ENCODE peak calls at places on chromosomes 12 and 14, in nine cellular contexts. F is AG10803; Z is heart right ventricle; T is activated CD8-positive, alpha-beta T cell treated with anti-CD3 and anti-CD28 coated beads for 36 hours; V is CD8-positive, alpha-beta T cell; P is GM20000; J is IMR-90; N is fibroblast of pulmonary artery; C is lower leg skin. U is an unnamed sample.

GRCh38 chr12:112107728-112108447 is 695 bp downstream of the NAA25 start:
- DNase-seq in F (no peak), Z (peak; percentile 30), T (peak; percentile 54), V (no peak), P (peak; percentile 23), J (no peak), N (no peak), C (peak; percentile 84), U (peak; percentile 34)

GRCh38 chr12:39380090-39380489 is 62.8 kb downstream of the KIF21A start:
- DNase-seq in F (no peak), Z (no peak), T (no peak), V (no peak), P (no peak), J (no peak), N (no peak), C (no peak), U (no peak)

GRCh38 chr14:61524211-61524806 is 171.0 kb upstream of the HIF1A start:
- DNase-seq in F (peak; percentile 82), Z (no peak), T (no peak), V (no peak), P (no peak), J (peak; percentile 74), N (peak; percentile 89), C (no peak), U (peak; percentile 89)

GRCh38 chr14:105197274-105197673 is 16.2 kb upstream of the NUDT14 start:
- DNase-seq in F (peak; percentile 65), Z (peak; percentile 71), T (peak; percentile 68), V (no peak), P (no peak), J (peak; percentile 35), N (peak; percentile 76), C (no peak), U (peak; percentile 83)

GRCh38 chr14:81406863-81407262 is 6.7 kb upstream of the STON2 start:
- DNase-seq in F (peak; percentile 66), Z (no peak), T (no peak), V (no peak), P (no peak), J (peak; percentile 1), N (peak; percentile 23), C (peak; percentile 88), U (peak; percentile 93)

GRCh38 chr12:120229583-120230325 is 28.8 kb upstream of the RPLP0 start:
- DNase-seq in F (no peak), Z (no peak), T (no peak), V (no peak), P (no peak), J (no peak), N (peak; percentile 50), C (no peak), U (peak; percentile 89)

GRCh38 chr14:53193193-53193592 is 40.1 kb upstream of the DDHD1 start:
- DNase-seq in F (peak; percentile 5), Z (no peak), T (no peak), V (no peak), P (no peak), J (peak; percentile 57), N (peak; percentile 74), C (no peak), U (no peak)

GRCh38 chr12:14554281-14555008 is 13.2 kb downstream of the PLBD1 start:
- DNase-seq in F (peak; percentile 1), Z (peak; percentile 81), T (no peak), V (no peak), P (no peak), J (no peak), N (peak; percentile 17), C (peak; percentile 95), U (peak; percentile 50)

GRCh38 chr12:2646341-2646740 is 148.4 kb upstream of the FKBP4 start:
- DNase-seq in F (no peak), Z (no peak), T (no peak), V (no peak), P (no peak), J (no peak), N (no peak), C (no peak), U (no peak)

GRCh38 chr12:10220398-10221077 is 7.9 kb downstream of the GABARAPL1 start:
- DNase-seq in F (peak; percentile 73), Z (peak; percentile 67), T (no peak), V (no peak), P (no peak), J (peak; percentile 64), N (peak; percentile 93), C (peak; percentile 95), U (peak; percentile 79)

DNA sequence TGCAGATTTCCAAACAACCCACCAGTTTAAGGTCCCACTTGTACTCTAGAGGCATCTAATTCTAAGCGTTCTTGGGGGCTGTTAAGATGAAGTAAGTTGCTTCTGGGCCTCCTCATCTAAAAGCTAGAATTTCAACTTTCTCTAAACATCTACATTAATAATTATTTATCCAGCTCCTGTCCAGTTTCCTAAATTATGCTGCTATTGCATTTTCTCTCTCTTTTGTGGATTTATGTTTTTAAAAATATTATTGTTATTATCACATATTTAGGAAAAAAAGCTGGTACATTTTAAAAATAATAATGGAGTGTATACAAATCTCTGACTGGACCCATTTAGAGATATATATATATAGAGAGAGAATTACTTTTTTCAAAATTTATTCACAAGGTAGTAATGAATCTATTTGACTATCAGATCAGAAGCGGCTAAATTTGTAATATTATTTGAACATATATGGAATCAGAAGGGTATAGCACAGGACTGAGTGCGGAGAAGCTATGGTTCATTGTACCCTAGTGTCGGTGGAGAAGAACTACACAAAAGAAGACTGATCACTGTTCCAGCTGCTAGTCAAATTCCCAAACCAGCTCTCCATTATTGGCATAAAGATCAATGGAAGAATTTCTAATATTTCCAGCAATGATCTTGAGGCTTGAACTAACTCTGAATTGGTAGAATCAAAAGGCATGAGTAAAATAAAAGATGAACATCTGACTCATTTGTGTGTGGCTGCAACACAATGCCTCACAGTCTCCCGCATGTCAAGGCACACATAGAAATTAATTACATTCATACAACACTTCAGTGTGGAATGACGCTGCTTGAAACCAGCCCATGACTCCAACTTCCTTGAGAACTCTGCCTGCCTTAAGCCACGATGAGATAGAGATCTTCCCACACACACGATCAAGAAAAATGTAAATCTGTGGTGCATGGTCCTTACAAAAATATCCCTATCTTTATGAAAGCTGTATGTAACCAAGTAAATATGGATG is 433.4 kb upstream of the OR4E1 start:
- DNase-seq in F (no peak), Z (no peak), T (peak; percentile 19), V (no peak), P (no peak), J (peak; percentile 29), N (no peak), C (no peak), U (no peak)
- TF ChIP-seq CTCF in F (no peak), Z (no peak), T (no peak), V (no peak), P (no peak), J (no peak), N (no peak), C (no peak), U (no peak)

DNA sequence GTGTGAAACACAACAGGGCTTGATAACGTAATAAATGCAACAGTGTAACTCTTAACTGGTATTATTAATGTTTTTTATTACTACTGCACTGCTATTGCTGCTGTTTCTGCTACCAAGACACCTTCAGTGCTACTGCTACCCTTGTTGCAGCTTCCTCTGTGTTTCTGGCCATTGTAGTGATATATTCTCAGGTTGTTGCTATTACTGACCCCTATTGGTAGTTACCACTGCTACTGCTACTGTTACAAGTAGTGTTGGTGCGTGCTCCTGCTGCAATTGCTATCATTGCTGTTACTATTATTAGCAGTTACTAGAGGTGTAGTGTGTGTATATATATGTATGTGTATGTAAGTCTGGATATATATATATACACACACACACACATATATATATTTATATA is 87.2 kb upstream of the PTPRB start:
- DNase-seq in F (peak; percentile 9), Z (no peak), T (no peak), V (no peak), P (no peak), J (peak; percentile 1), N (peak; percentile 27), C (no peak), U (peak; percentile 25)
- TF ChIP-seq CTCF in F (peak; percentile 36), Z (no peak), T (peak; percentile 18), V (no peak), P (no peak), J (peak; percentile 14), N (peak; percentile 37), C (no peak), U (peak; percentile 17)

GRCh38 chr12:76697849-76698248 is 66.1 kb upstream of the ZDHHC17 start:
- DNase-seq in F (no peak), Z (no peak), T (no peak), V (no peak), P (no peak), J (no peak), N (peak; percentile 40), C (no peak), U (no peak)
- TF ChIP-seq CTCF in F (no peak), Z (no peak), T (no peak), V (no peak), P (no peak), J (no peak), N (peak; percentile 22), C (no peak), U (no peak)

DNA sequence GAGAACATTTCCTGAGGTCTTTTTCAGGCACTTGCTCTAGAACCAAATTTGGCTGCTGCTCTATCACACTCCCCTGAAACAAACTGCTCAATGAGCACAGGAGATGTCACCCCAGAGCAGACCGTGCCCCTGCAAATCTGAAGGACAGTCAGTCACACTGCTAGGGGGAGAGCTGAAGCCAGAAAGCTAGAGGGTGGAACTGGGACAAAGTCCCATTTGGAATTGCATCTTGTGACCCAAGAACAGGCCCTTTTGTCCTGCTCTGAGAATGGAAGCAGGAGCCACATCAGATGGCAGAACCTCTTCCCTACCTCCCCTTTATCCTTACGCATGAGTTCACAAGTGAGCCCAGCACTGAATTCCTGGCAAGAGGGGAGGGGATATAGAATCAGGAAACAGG is 64.7 kb downstream of the MAP3K9 start:
- DNase-seq in F (no peak), Z (no peak), T (no peak), V (no peak), P (no peak), J (no peak), N (no peak), C (peak; percentile 23), U (no peak)
- TF ChIP-seq CTCF in F (no peak), Z (no peak), T (no peak), V (no peak), P (no peak), J (no peak), N (no peak), C (no peak), U (no peak)

GRCh38 chr14:93790966-93791365 is 2.7 kb upstream of the PRIMA1 start:
- DNase-seq in F (no peak), Z (no peak), T (no peak), V (no peak), P (no peak), J (no peak), N (no peak), C (no peak), U (no peak)

GRCh38 chr14:93787465-93788306 is 599 bp downstream of the PRIMA1 start:
- DNase-seq in F (no peak), Z (no peak), T (no peak), V (no peak), P (no peak), J (no peak), N (no peak), C (no peak), U (no peak)

GRCh38 chr14:93788307-93788556 is at the start of gene PRIMA1:
- DNase-seq in F (no peak), Z (no peak), T (no peak), V (no peak), P (no peak), J (no peak), N (no peak), C (no peak), U (no peak)

GRCh38 chr14:93789366-93790130 is 1.3 kb upstream of the PRIMA1 start:
- DNase-seq in F (no peak), Z (no peak), T (no peak), V (no peak), P (no peak), J (no peak), N (no peak), C (no peak), U (no peak)

GRCh38 chr14:93788557-93789365 is 476 bp upstream of the PRIMA1 start:
- DNase-seq in F (no peak), Z (peak; percentile 60), T (no peak), V (no peak), P (no peak), J (no peak), N (no peak), C (peak; percentile 88), U (peak; percentile 42)
- TF ChIP-seq CTCF in F (no peak), Z (peak; percentile 34), T (no peak), V (no peak), P (no peak), J (no peak), N (no peak), C (no peak), U (peak; percentile 48)